ENCODE peak calls at places on chromosomes 13 and 19, in four cellular contexts. O is heart right ventricle, F is IMR-90, Y is ovary. V is an unnamed sample.
A peak's percentile ranks its signal among the peaks of the same experiment; 100 is the strongest.

GRCh38 chr13:35648109-35648508 is 171.6 kb upstream of the MAB21L1 start:
- DNase-seq in O (no peak), F (peak; percentile 42), Y (no peak), V (no peak)

GRCh38 chr13:93254775-93255174 is 28.2 kb downstream of the GPC6 start:
- DNase-seq in O (no peak), F (no peak), Y (no peak), V (peak; percentile 33)

GRCh38 chr19:58409010-58409790 is 751 bp downstream of the ZNF584 start:
- DNase-seq in O (no peak), Y (peak; percentile 41), F (peak; percentile 22), V (peak; percentile 41)

GRCh38 chr19:39362682-39363657 is 20.7 kb downstream of the SAMD4B start:
- DNase-seq in F (peak; percentile 85), O (no peak), Y (peak; percentile 75), V (peak; percentile 8)

GRCh38 chr19:5152767-5153532 is 184.0 kb downstream of the KDM4B start:
- DNase-seq in Y (no peak), F (no peak), O (no peak), V (no peak)

GRCh38 chr13:94128430-94128829 is 351.1 kb downstream of the DCT start:
- DNase-seq in O (peak; percentile 38), F (no peak), Y (peak; percentile 16), V (no peak)

GRCh38 chr13:23433171-23434153 is at the start of gene SACS:
- DNase-seq in F (peak; percentile 52), O (peak; percentile 18), Y (no peak), V (no peak)

GRCh38 chr19:27740396-27740795 is 1472.6 kb downstream of the UQCRFS1 start:
- DNase-seq in Y (no peak), F (no peak), O (no peak), V (no peak)

GRCh38 chr13:79604752-79605151 is 123.8 kb downstream of the NDFIP2 start:
- DNase-seq in O (no peak), F (no peak), Y (no peak), V (peak; percentile 75)

GRCh38 chr19:48588670-48589399 is 17.7 kb upstream of the SPACA4 start:
- DNase-seq in F (peak; percentile 78), Y (peak; percentile 86), O (peak; percentile 89), V (peak; percentile 96)

GRCh38 chr13:102361113-102361512 is 40.7 kb downstream of the FGF14 start:
- DNase-seq in O (no peak), Y (no peak), F (no peak), V (no peak)

GRCh38 chr13:44220948-44221347 is 152.7 kb upstream of the SERP2 start:
- DNase-seq in Y (no peak), F (no peak), O (no peak), V (no peak)

GRCh38 chr19:7962644-7963268 is 19.3 kb upstream of the TIMM44 start:
- DNase-seq in O (no peak), Y (no peak), F (no peak), V (no peak)

GRCh38 chr19:51514866-51515481 is 13.4 kb upstream of the SIGLEC12 start:
- DNase-seq in Y (no peak), F (peak; percentile 48), O (no peak), V (peak; percentile 56)

GRCh38 chr19:18091217-18091608 is 4.5 kb upstream of the IL12RB1 start:
- DNase-seq in Y (no peak), F (no peak), O (peak; percentile 32), V (no peak)

GRCh38 chr13:112740502-112741131 is 50.8 kb downstream of the ATP11A start:
- DNase-seq in O (peak; percentile 89), Y (peak; percentile 79), F (peak; percentile 95), V (peak; percentile 26)

GRCh38 chr13:87777395-87777794 is 106.2 kb downstream of the SLITRK5 start:
- DNase-seq in Y (no peak), F (no peak), O (no peak), V (peak; percentile 23)

GRCh38 chr19:15293751-15294505 is 38.4 kb downstream of the BRD4 start:
- DNase-seq in O (no peak), F (peak; percentile 66), Y (no peak), V (peak; percentile 49)

GRCh38 chr19:5895409-5895808 is 8.2 kb downstream of the NDUFA11 start:
- DNase-seq in O (no peak), F (no peak), Y (no peak), V (no peak)

GRCh38 chr19:51607920-51608562 is 22.2 kb downstream of the SIGLEC5 start:
- DNase-seq in O (peak; percentile 76), Y (peak; percentile 59), F (peak; percentile 70), V (peak; percentile 62)

GRCh38 chr13:55534306-55534705 is 1606.4 kb upstream of the PRR20A start:
- DNase-seq in F (no peak), O (no peak), Y (no peak), V (no peak)

GRCh38 chr19:41799444-41800000 is 3.1 kb downstream of the CEACAM3 start:
- DNase-seq in O (no peak), Y (no peak), F (no peak), V (no peak)

GRCh38 chr13:77492982-77493381 is 42.5 kb upstream of the SCEL start:
- DNase-seq in F (no peak), Y (no peak), O (no peak), V (peak; percentile 49)

GRCh38 chr13:111058796-111059506 is 56.2 kb upstream of the ARHGEF7 start:
- DNase-seq in O (no peak), Y (no peak), F (no peak), V (peak; percentile 34)

GRCh38 chr13:82501804-82502203 is 1380.5 kb downstream of the SLITRK1 start:
- DNase-seq in Y (no peak), F (no peak), O (no peak), V (no peak)

GRCh38 chr19:4338441-4339350 is at the start of gene STAP2:
- DNase-seq in O (no peak), Y (peak; percentile 44), F (no peak), V (peak; percentile 52)

DNA sequence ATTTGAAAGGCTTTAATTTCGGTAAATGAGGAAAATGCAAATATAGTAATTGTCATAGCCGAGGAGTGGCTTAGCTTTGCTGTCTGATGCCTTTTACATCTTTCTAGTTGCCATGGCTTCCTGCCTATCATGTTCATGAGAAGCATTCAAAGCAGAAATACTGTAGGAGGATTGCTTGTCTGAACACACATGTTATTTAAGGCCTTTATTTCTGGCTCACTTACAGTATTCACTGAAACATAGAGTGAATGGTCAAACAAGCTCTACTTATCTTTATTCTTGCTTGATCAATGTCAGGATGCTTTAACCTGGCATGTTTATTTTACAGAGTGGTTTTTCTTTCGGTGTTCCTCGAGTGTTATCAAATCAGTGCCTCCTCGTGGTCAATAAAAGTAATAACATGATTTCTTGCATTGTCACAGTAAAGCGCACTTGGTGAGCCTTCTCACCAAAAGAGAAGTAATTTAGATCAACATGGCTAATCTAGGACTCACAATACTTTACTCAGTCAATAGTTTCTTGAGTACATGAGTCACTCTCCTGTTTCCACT is 73.5 kb upstream of the PCDH17 start:
- DNase-seq in F (no peak), O (no peak), Y (no peak), V (peak; percentile 38)
- TF ChIP-seq CTCF in F (no peak), O (no peak), Y (no peak), V (peak; percentile 28)

DNA sequence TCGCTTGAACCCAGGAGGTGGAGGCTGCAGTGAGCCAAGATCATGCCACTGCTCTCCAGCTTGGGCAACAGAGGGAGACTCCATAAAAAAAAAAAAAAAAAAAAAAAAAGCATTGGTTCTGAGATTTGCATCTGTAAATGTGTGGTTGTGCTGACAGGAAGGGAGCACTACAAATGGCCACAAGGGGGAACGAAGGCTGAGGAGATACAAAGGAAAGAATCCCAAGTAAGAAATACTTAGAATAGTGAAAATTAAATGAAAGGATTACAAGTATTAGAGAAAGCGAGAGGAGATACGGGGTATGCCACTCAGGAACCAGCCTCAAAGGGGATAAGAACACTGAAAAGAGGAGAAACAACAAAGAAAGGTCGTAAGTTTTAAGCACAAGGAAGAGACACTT is 284.9 kb downstream of the KLF12 start:
- DNase-seq in F (peak; percentile 52), Y (no peak), O (no peak), V (peak; percentile 34)
- TF ChIP-seq CTCF in F (peak; percentile 44), Y (no peak), O (peak; percentile 39), V (peak; percentile 18)

DNA sequence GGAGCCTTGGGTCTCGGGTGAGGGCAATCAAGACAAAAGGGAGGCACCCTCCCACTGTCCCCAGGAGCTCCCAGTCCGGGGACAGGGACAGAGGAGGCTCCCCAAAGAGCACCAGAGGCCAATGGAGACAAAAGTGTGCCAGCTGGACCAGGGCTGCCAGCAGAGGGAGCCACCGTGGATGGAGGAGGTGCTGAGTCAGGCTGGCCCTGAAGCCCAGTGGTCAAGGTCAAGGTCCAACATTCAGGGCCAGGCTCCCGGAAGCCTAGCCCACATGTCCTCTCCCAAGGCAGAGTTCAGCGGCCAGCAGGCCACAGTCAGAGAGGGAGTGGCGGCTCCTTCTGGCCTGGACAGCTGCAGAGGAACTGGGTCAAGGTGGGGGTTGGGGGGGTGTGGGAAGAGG is 8.4 kb downstream of the COL5A3 start:
- DNase-seq in Y (peak; percentile 33), F (no peak), O (peak; percentile 29), V (peak; percentile 30)
- TF ChIP-seq CTCF in Y (no peak), F (peak; percentile 41), O (peak; percentile 27), V (peak; percentile 22)

DNA sequence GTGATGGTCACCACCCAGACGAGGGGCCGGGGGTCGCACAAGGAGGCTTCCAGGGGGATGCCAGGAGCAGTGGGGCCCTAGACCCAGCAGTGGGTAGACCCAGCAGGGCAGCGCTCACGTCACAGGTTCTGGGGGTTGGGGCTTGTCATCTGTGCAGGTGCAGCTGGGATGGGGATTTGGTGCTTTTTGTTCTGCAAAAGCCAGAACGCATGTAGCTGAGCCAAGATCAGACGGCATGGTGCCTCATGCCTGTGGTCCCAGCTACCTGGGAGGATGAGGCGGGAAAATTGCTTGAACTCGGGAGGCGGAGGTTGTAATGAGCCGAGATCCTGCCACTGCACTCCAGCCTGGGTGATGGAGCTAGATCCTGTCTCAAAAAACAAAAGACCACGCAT is 15.2 kb downstream of the CSNK1G2 start:
- DNase-seq in O (no peak), F (no peak), Y (no peak), V (no peak)
- TF ChIP-seq CTCF in O (no peak), F (no peak), Y (no peak), V (no peak)

GRCh38 chr13:74136089-74136658 is 2.0 kb upstream of the KLF12 start:
- DNase-seq in Y (peak; percentile 36), O (peak; percentile 33), F (peak; percentile 62), V (peak; percentile 27)
- TF ChIP-seq CTCF in Y (no peak), O (no peak), F (no peak), V (no peak)

GRCh38 chr19:30001794-30002193 is 59.8 kb downstream of the URI1 start:
- DNase-seq in O (no peak), F (peak; percentile 19), Y (no peak), V (peak; percentile 1)
- TF ChIP-seq CTCF in O (no peak), F (peak; percentile 20), Y (no peak), V (no peak)

GRCh38 chr13:97285221-97285955 is 63.3 kb downstream of the MBNL2 start:
- DNase-seq in Y (no peak), F (no peak), O (no peak), V (no peak)

GRCh38 chr13:97287047-97287383 is 64.9 kb downstream of the MBNL2 start:
- DNase-seq in O (no peak), Y (no peak), F (no peak), V (no peak)

GRCh38 chr13:97286317-97287046 is 64.3 kb downstream of the MBNL2 start:
- DNase-seq in Y (no peak), O (no peak), F (no peak), V (no peak)

GRCh38 chr13:97289514-97290298 is 67.6 kb downstream of the MBNL2 start:
- DNase-seq in Y (no peak), F (no peak), O (no peak), V (no peak)

GRCh38 chr13:97288486-97288900 is 66.4 kb downstream of the MBNL2 start:
- DNase-seq in F (no peak), Y (no peak), O (no peak), V (no peak)
- TF ChIP-seq CTCF in F (no peak), Y (no peak), O (no peak), V (no peak)

V was measured in MCF 10A.